ENCODE peak calls at places on chromosomes 11 and 22, in seven cellular contexts. One of them, this sample, is unnamed.

GRCh38 chr11:101439488-101439887 is 144.3 kb downstream of the TRPC6 start:
- DNase-seq in T-cell: no peak
- DNase-seq in CD4-positive, CD25-positive, alpha-beta regulatory T cell: no peak
- DNase-seq in DMS53: peak; percentile 29
- DNase-seq in germinal center: no peak
- DNase-seq in dermis blood vessel endothelial cell: no peak
- DNase-seq in adrenal gland: no peak
- DNase-seq in this sample: no peak

GRCh38 chr22:22748297-22748743 is 103.9 kb downstream of the GGTLC2 start:
- DNase-seq in T-cell: peak; percentile 18
- DNase-seq in CD4-positive, CD25-positive, alpha-beta regulatory T cell: peak; percentile 24
- DNase-seq in DMS53: peak; percentile 47
- DNase-seq in germinal center: peak; percentile 17
- DNase-seq in dermis blood vessel endothelial cell: peak; percentile 63
- DNase-seq in adrenal gland: peak; percentile 75
- DNase-seq in this sample: no peak

GRCh38 chr11:117998664-117999353 is 12.6 kb downstream of the IL10RA start:
- DNase-seq in T-cell: no peak
- DNase-seq in CD4-positive, CD25-positive, alpha-beta regulatory T cell: no peak
- DNase-seq in DMS53: no peak
- DNase-seq in germinal center: no peak
- DNase-seq in dermis blood vessel endothelial cell: no peak
- DNase-seq in adrenal gland: peak; percentile 19
- DNase-seq in this sample: no peak

GRCh38 chr11:126891556-126892217 is 108.9 kb downstream of the KIRREL3 start:
- DNase-seq in T-cell: no peak
- DNase-seq in CD4-positive, CD25-positive, alpha-beta regulatory T cell: no peak
- DNase-seq in DMS53: no peak
- DNase-seq in germinal center: no peak
- DNase-seq in dermis blood vessel endothelial cell: no peak
- DNase-seq in adrenal gland: no peak
- DNase-seq in this sample: no peak

GRCh38 chr11:55503449-55503848 is 50.8 kb upstream of the OR4C15 start:
- DNase-seq in T-cell: no peak
- DNase-seq in CD4-positive, CD25-positive, alpha-beta regulatory T cell: no peak
- DNase-seq in DMS53: peak; percentile 15
- DNase-seq in germinal center: no peak
- DNase-seq in dermis blood vessel endothelial cell: no peak
- DNase-seq in adrenal gland: no peak
- DNase-seq in this sample: no peak

GRCh38 chr11:128735935-128736610 is 42.2 kb downstream of the FLI1 start:
- DNase-seq in T-cell: no peak
- DNase-seq in CD4-positive, CD25-positive, alpha-beta regulatory T cell: no peak
- DNase-seq in DMS53: no peak
- DNase-seq in germinal center: peak; percentile 59
- DNase-seq in dermis blood vessel endothelial cell: no peak
- DNase-seq in adrenal gland: no peak
- DNase-seq in this sample: no peak

GRCh38 chr11:85854212-85854556 is 999 bp upstream of the CCDC83 start:
- DNase-seq in T-cell: no peak
- DNase-seq in CD4-positive, CD25-positive, alpha-beta regulatory T cell: no peak
- DNase-seq in DMS53: no peak
- DNase-seq in germinal center: peak; percentile 2
- DNase-seq in dermis blood vessel endothelial cell: no peak
- DNase-seq in adrenal gland: no peak
- DNase-seq in this sample: no peak

GRCh38 chr11:75820636-75821035 is 5.6 kb downstream of the UVRAG start:
- DNase-seq in T-cell: no peak
- DNase-seq in CD4-positive, CD25-positive, alpha-beta regulatory T cell: no peak
- DNase-seq in DMS53: no peak
- DNase-seq in germinal center: no peak
- DNase-seq in dermis blood vessel endothelial cell: no peak
- DNase-seq in adrenal gland: peak; percentile 70
- DNase-seq in this sample: no peak

GRCh38 chr22:44931077-44931540 is 78.7 kb downstream of the PHF21B start:
- DNase-seq in T-cell: no peak
- DNase-seq in CD4-positive, CD25-positive, alpha-beta regulatory T cell: no peak
- DNase-seq in DMS53: no peak
- DNase-seq in germinal center: no peak
- DNase-seq in dermis blood vessel endothelial cell: no peak
- DNase-seq in adrenal gland: peak; percentile 77
- DNase-seq in this sample: no peak

GRCh38 chr22:41367680-41368542 is 13.8 kb upstream of the TEF start:
- DNase-seq in T-cell: no peak
- DNase-seq in CD4-positive, CD25-positive, alpha-beta regulatory T cell: no peak
- DNase-seq in DMS53: peak; percentile 27
- DNase-seq in germinal center: no peak
- DNase-seq in dermis blood vessel endothelial cell: no peak
- DNase-seq in adrenal gland: peak; percentile 57
- DNase-seq in this sample: no peak

GRCh38 chr11:59556883-59557205 is 45.5 kb downstream of the OR4D9 start:
- DNase-seq in T-cell: no peak
- DNase-seq in CD4-positive, CD25-positive, alpha-beta regulatory T cell: no peak
- DNase-seq in DMS53: peak; percentile 86
- DNase-seq in germinal center: no peak
- DNase-seq in dermis blood vessel endothelial cell: peak; percentile 46
- DNase-seq in adrenal gland: no peak
- DNase-seq in this sample: no peak

GRCh38 chr22:37792494-37792893 is 15.2 kb upstream of the GCAT start:
- DNase-seq in T-cell: no peak
- DNase-seq in CD4-positive, CD25-positive, alpha-beta regulatory T cell: no peak
- DNase-seq in DMS53: peak; percentile 10
- DNase-seq in germinal center: no peak
- DNase-seq in dermis blood vessel endothelial cell: no peak
- DNase-seq in adrenal gland: no peak
- DNase-seq in this sample: no peak

GRCh38 chr11:18720811-18721575 is 5.0 kb downstream of the IGSF22 start:
- DNase-seq in T-cell: peak; percentile 87
- DNase-seq in CD4-positive, CD25-positive, alpha-beta regulatory T cell: peak; percentile 77
- DNase-seq in DMS53: peak; percentile 90
- DNase-seq in germinal center: peak; percentile 76
- DNase-seq in dermis blood vessel endothelial cell: peak; percentile 69
- DNase-seq in adrenal gland: peak; percentile 79
- DNase-seq in this sample: peak; percentile 74

GRCh38 chr22:28976588-28976987 is 85.0 kb downstream of the C22orf31 start:
- DNase-seq in T-cell: no peak
- DNase-seq in CD4-positive, CD25-positive, alpha-beta regulatory T cell: no peak
- DNase-seq in DMS53: peak; percentile 9
- DNase-seq in germinal center: no peak
- DNase-seq in dermis blood vessel endothelial cell: peak; percentile 76
- DNase-seq in adrenal gland: no peak
- DNase-seq in this sample: no peak